ENCODE peak calls at places on chromosomes 2 and 18, in nine cellular contexts. B is DMS79 treated with DMSO at 0.1 percent for 48 hours; E is mucosa of gallbladder; C is H54; K is activated CD8-positive, alpha-beta memory T cell treated with anti-CD3 and anti-CD28 coated beads for 24 hours; D is RCC 7860; G is nephron progenitor cell; Q is iPS DF 19.7; N is activated naive CD8-positive, alpha-beta T cell treated with anti-CD3 and anti-CD28 coated beads, Interleukin-2, amount 50 U/mL, for 24 hours. A is an unnamed sample.

GRCh38 chr2:29360016-29360784 is 245.0 kb downstream of the CLIP4 start:
- DNase-seq in B (no peak), E (no peak), C (no peak), K (no peak), D (no peak), G (no peak), Q (no peak), N (no peak), A (no peak)

GRCh38 chr18:47830772-47831171 is 99.7 kb downstream of the SMAD2 start:
- DNase-seq in B (no peak), E (no peak), C (no peak), K (no peak), D (no peak), G (no peak), Q (no peak), N (no peak), A (no peak)

GRCh38 chr2:165198181-165198580 is 5.7 kb downstream of the SCN3A start:
- DNase-seq in B (no peak), E (no peak), C (no peak), K (no peak), D (no peak), G (no peak), Q (no peak), N (no peak), A (no peak)

GRCh38 chr2:96099861-96100798 is 16.2 kb downstream of the ADRA2B start:
- DNase-seq in B (peak), E (no peak), C (no peak), K (peak), D (no peak), G (peak), Q (no peak), N (no peak), A (no peak)

GRCh38 chr2:189024861-189025618 is 50.9 kb downstream of the COL3A1 start:
- DNase-seq in B (no peak), E (no peak), C (no peak), K (no peak), D (no peak), G (no peak), Q (peak), N (no peak), A (no peak)

GRCh38 chr2:219803294-219803693 is 175.9 kb downstream of the SLC4A3 start:
- DNase-seq in B (no peak), E (no peak), C (peak), K (no peak), D (no peak), G (no peak), Q (no peak), N (no peak), A (peak)

GRCh38 chr2:192286093-192286701 is 91.5 kb upstream of the TMEFF2 start:
- DNase-seq in B (no peak), E (no peak), C (peak), K (no peak), D (peak), G (no peak), Q (no peak), N (no peak), A (peak)

GRCh38 chr2:56025469-56026193 is 102.0 kb upstream of the EFEMP1 start:
- DNase-seq in B (no peak), E (no peak), C (no peak), K (no peak), D (no peak), G (no peak), Q (no peak), N (no peak), A (no peak)

A was measured in astrocyte of the cerebellum.